ENCODE peak calls at places on chromosomes 2 and 18, in four cellular contexts. W, P, F and Q are unnamed samples.

GRCh38 chr2:43356774-43357173 is 130.4 kb upstream of the ZFP36L2 start:
- DNase-seq in P (no peak), F (no peak), W (no peak), Q (no peak)

GRCh38 chr18:36297419-36298112 is at the start of gene FHOD3:
- DNase-seq in F (peak), W (peak), P (peak), Q (peak)

GRCh38 chr2:234241656-234242445 is 191.3 kb downstream of the SPP2 start:
- DNase-seq in W (no peak), F (no peak), P (no peak), Q (no peak)

GRCh38 chr2:190460533-190460932 is 52.4 kb downstream of the MFSD6 start:
- DNase-seq in W (peak), F (no peak), P (no peak), Q (no peak)

GRCh38 chr2:73922681-73923080 is 4.0 kb upstream of the DGUOK start:
- DNase-seq in W (no peak), F (no peak), P (no peak), Q (no peak)

GRCh38 chr2:63662028-63662804 is 73.5 kb downstream of the MDH1 start:
- DNase-seq in P (no peak), W (no peak), F (no peak), Q (no peak)

GRCh38 chr2:202377308-202377736 is 1.2 kb downstream of the BMPR2 start:
- DNase-seq in F (no peak), P (peak), W (peak), Q (no peak)

GRCh38 chr2:159773426-159773825 is 24.6 kb downstream of the CD302 start:
- DNase-seq in P (no peak), F (no peak), W (no peak), Q (no peak)

GRCh38 chr18:63299837-63300787 is 19.5 kb downstream of the BCL2 start:
- DNase-seq in F (no peak), P (no peak), W (no peak), Q (no peak)

GRCh38 chr2:41736105-41736567 is 311.7 kb upstream of the PKDCC start:
- DNase-seq in P (no peak), W (no peak), F (no peak), Q (no peak)

GRCh38 chr2:118224144-118224887 is 136.0 kb downstream of the INSIG2 start:
- DNase-seq in F (peak), W (no peak), P (peak), Q (peak)

GRCh38 chr2:126886201-126886905 is 12.3 kb upstream of the TEX51 start:
- DNase-seq in F (peak), P (peak), W (peak), Q (peak)

GRCh38 chr2:112254466-112255240 is at the start of gene ZC3H8:
- DNase-seq in P (peak), W (peak), F (peak), Q (peak)

GRCh38 chr2:22273853-22274252 is 1111.1 kb upstream of the KLHL29 start:
- DNase-seq in F (no peak), P (no peak), W (no peak), Q (no peak)

GRCh38 chr18:3596324-3597158 is 146.6 kb downstream of the TGIF1 start:
- DNase-seq in F (no peak), W (peak), P (no peak), Q (peak)

DNA sequence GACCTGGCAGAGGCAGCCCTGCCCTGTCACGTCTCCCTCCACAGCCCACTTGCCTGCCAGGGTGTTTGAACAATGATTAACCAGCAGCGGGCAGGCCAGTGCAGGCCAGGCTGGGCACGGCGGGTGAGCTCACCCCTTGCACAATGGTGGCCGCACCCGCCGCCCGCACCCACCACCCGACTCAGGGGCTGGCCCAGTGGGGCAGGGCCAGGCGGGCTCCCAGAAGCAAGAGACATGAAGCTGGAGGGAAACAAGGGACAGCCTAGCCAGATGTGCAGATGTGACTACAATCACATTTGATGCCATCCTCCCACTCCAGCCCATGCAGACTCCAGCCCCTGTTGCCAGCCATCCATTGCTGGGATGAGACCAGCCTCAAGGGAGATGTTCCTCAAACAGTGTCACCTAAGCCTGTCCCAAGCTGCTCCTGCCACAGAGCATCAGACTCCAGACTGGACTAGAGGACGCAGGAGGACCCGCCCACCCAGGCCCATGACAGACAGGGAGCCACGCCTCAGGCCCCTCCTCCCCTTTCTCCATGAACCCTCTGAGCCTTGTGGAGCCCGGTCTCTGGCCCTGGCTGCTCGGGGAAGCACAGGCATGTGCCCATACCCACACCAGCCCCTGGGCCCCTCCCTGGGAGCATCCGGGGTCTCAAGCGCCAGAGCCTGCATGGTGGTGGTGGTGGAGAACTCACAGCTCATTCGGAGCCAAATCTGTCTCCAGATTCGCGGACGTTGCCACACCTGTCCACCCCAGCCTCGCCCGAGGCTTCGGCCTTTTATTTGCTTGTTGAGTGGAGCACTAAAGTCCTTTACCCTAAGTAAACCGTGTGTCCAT is 45.0 kb downstream of the SDC1 start:
- DNase-seq in F (no peak), P (no peak), W (peak), Q (no peak)
- TF ChIP-seq POLR2A in F (no peak), P (no peak), W (no peak), Q (no peak)

DNA sequence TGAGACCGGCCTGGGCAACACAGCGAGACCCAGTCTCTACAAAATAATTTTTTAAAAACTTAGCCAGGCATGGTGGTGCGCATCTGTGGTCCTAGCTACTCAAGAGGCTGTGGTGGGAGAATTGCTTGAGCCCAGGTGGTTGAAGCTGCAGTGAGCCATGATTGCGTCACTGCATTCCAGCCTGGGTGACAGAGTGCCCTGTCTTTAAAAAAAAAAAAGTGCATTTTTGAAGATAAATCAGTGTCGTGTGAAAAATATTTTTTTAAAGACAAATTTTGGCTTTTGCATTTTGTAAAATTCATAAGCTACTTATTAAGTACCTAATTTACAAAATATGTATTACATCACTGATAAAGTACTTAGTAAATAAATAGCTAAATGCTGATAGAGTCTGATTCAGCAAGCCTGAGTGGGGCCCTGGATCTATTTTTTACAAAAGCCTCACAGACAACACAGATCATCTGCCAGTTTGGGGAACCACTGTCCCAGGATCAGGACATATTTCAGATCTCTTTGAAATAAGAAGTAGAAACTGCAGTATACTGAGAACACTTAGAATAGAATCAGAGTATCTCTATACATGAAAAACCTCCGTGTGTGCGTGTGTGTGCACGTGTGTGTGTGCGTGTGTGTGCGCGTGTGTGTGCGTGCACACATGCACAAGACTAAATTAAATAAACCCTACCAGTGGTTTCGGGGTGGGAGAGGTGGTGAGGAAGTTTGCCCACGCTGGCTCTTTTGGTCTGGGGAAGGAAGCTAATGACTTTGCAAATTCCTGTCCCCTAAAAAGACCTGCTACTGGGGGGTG is 61.6 kb downstream of the AAK1 start:
- DNase-seq in W (peak), F (no peak), P (no peak), Q (no peak)
- TF ChIP-seq TAF1 in W (no peak), F (no peak), P (no peak), Q (no peak)

GRCh38 chr2:105581568-105581944 is 163.2 kb upstream of the NCK2 start:
- DNase-seq in P (no peak), W (no peak), F (no peak), Q (no peak)

GRCh38 chr2:105578166-105578565 is 166.5 kb upstream of the NCK2 start:
- DNase-seq in F (no peak), P (no peak), W (no peak), Q (no peak)

GRCh38 chr2:105584437-105585010 is 160.2 kb upstream of the NCK2 start:
- DNase-seq in W (no peak), P (no peak), F (no peak), Q (no peak)

GRCh38 chr2:105580870-105581567 is 163.7 kb upstream of the NCK2 start:
- DNase-seq in F (no peak), P (no peak), W (no peak), Q (no peak)

DNA sequence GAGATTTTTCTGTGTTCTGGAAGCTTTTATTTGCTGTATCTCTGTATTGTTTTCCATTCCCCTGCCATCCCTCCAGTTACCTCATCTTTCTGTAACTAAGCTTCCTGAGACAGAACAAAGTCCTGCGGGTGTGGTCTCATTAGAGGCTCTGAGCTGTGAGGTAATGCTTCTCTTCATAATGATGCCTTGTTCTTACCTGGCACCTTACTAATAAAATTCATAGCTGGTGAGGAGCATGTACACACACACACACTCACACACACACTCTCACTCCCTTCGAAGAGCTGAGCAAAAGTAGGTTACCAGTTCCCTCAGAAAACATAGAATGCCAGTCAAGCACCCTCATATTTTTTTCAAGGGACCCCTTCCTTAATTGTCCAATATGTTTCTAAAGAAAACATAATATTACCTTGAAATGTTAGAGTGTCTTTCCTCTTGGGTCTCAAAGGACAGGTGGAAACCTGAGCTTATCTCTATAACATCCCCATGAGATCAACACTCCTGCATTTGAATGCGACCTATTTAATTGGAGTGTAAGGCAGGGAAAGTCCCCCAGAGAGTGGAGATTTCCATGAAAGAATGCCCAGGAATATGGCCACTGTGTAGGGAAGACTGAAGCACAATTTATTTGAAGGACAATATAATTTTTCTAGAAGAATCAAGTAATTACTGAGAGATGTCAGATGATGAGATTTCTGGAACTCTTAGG is 161.6 kb upstream of the NCK2 start:
- DNase-seq in W (no peak), P (no peak), F (no peak), Q (no peak)
- TF ChIP-seq POLR2A in W (no peak), P (no peak), F (no peak), Q (no peak)

GRCh38 chr2:11212645-11213044 is 57.4 kb downstream of the SLC66A3 start:
- DNase-seq in F (no peak), P (no peak), W (no peak), Q (no peak)

GRCh38 chr2:11215407-11215806 is 60.1 kb downstream of the SLC66A3 start:
- DNase-seq in F (no peak), W (no peak), P (no peak), Q (no peak)

GRCh38 chr2:11214770-11215169 is 59.5 kb downstream of the SLC66A3 start:
- DNase-seq in F (no peak), P (no peak), W (no peak), Q (no peak)

GRCh38 chr2:11213975-11214374 is 58.7 kb downstream of the SLC66A3 start:
- DNase-seq in W (no peak), P (no peak), F (no peak), Q (no peak)

GRCh38 chr2:11213090-11213638 is 57.9 kb downstream of the SLC66A3 start:
- DNase-seq in P (no peak), F (no peak), W (no peak), Q (no peak)
- TF ChIP-seq TAF1 in P (no peak), F (no peak), W (no peak), Q (no peak)

DNA sequence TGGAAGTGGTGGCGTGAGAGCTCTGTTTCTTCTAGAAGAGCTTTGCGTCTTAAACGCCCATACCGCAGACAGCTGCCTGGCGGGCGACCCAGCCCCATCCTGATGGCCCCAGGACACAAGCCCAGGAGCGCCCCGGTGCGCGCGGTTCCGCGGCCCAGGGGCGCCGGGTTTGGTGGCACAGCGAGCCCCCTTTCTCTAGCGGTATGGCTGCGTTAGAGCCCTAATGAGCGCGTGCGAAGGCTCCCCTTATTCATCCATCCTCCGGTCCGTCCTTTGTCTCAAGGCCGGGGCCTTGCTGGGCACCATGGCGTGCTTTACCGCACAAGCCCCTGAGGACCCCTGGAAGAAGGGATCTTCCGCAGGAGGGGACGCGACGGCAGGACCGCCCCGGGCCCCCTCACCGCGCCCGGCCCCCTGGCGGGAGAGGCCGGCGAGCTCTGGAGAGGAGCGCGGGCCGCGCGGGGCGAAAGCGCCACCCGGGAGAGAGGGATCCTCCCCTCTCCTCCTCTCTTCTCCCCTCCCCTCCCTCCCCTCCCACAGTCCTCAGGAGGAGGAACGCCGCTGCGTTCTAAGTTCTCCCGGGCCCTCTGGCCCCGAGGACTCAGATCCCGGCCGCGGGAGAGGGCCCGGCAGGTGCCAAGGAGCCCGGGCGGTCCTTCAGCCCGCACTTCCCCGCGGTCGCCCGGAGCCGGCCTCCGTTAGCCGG is 626 bp upstream of the SLC1A4 start:
- DNase-seq in P (peak), W (peak), F (peak), Q (peak)
- TF ChIP-seq POLR2A in P (no peak), W (peak), F (peak), Q (peak)